ENCODE peak calls at places on chromosomes 12 and 14, in eight cellular contexts. V is astrocyte of the spinal cord; H is mucosa of descending colon; S is HEK293T; Q is ELF-1; N is activated naive CD4-positive, alpha-beta T cell treated with anti-CD3 and anti-CD28 coated beads, Interleukin-2, amount 50 U/mL, for 72 hours; A is fibroblast of the aortic adventitia; E is fibroblast of the conjunctiva. G is an unnamed sample.

GRCh38 chr12:27333311-27334009 is 824 bp downstream of the BMAL2 start:
- DNase-seq in V (no peak), H (peak), S (peak), Q (peak), N (peak), A (peak), E (no peak), G (peak)

GRCh38 chr12:49292729-49293055 is 2.3 kb upstream of the PRPH start:
- DNase-seq in V (no peak), H (no peak), S (no peak), Q (no peak), N (no peak), A (no peak), E (no peak), G (no peak)

GRCh38 chr12:118536306-118536900 is 160.0 kb downstream of the SUDS3 start:
- DNase-seq in V (no peak), H (no peak), S (no peak), Q (peak), N (no peak), A (no peak), E (no peak), G (no peak)

GRCh38 chr14:59022144-59022543 is 166.3 kb upstream of the DAAM1 start:
- DNase-seq in V (no peak), H (no peak), S (no peak), Q (no peak), N (no peak), A (no peak), E (no peak), G (no peak)

GRCh38 chr14:65783576-65783975 is 371.0 kb downstream of the FUT8 start:
- DNase-seq in V (no peak), H (no peak), S (no peak), Q (no peak), N (no peak), A (peak), E (no peak), G (no peak)

GRCh38 chr12:49161092-49161795 is 27.6 kb downstream of the TUBA1A start:
- DNase-seq in V (no peak), H (no peak), S (no peak), Q (no peak), N (no peak), A (no peak), E (no peak), G (no peak)

GRCh38 chr12:75087656-75088055 is 122.0 kb downstream of the KCNC2 start:
- DNase-seq in V (no peak), H (no peak), S (peak), Q (no peak), N (no peak), A (peak), E (no peak), G (no peak)

GRCh38 chr12:131046813-131047788 is 93.4 kb downstream of the ADGRD1 start:
- DNase-seq in V (no peak), H (peak), S (no peak), Q (no peak), N (no peak), A (no peak), E (no peak), G (peak)

GRCh38 chr12:53045646-53046045 is 4.2 kb upstream of the TNS2 start:
- DNase-seq in V (no peak), H (no peak), S (no peak), Q (no peak), N (no peak), A (peak), E (no peak), G (no peak)

GRCh38 chr12:12048714-12049113 is 22.0 kb upstream of the BCL2L14 start:
- DNase-seq in V (no peak), H (no peak), S (no peak), Q (no peak), N (no peak), A (no peak), E (no peak), G (no peak)

GRCh38 chr14:100620437-100621100 is 33.4 kb upstream of the BEGAIN start:
- DNase-seq in V (no peak), H (peak), S (no peak), Q (no peak), N (no peak), A (no peak), E (no peak), G (no peak)

GRCh38 chr14:34387974-34388533 is 74.0 kb downstream of the SPTSSA start:
- DNase-seq in V (no peak), H (no peak), S (no peak), Q (no peak), N (no peak), A (no peak), E (no peak), G (no peak)

GRCh38 chr12:53603196-53603595 is 23.0 kb downstream of the ATF7 start:
- DNase-seq in V (no peak), H (no peak), S (no peak), Q (no peak), N (no peak), A (no peak), E (no peak), G (no peak)

GRCh38 chr12:49983892-49984291 is 11.1 kb downstream of the AQP6 start:
- DNase-seq in V (peak), H (no peak), S (no peak), Q (peak), N (no peak), A (peak), E (peak), G (no peak)

GRCh38 chr12:122889658-122890561 is 6.0 kb downstream of the VPS37B start:
- DNase-seq in V (no peak), H (no peak), S (no peak), Q (no peak), N (no peak), A (no peak), E (no peak), G (no peak)

GRCh38 chr12:54421175-54421872 is 2.3 kb upstream of the ITGA5 start:
- DNase-seq in V (peak), H (no peak), S (no peak), Q (no peak), N (no peak), A (peak), E (no peak), G (no peak)

GRCh38 chr12:65184858-65185229 is 15.5 kb downstream of the LEMD3 start:
- DNase-seq in V (no peak), H (no peak), S (no peak), Q (no peak), N (no peak), A (no peak), E (no peak), G (no peak)

GRCh38 chr12:88471641-88472040 is 108.6 kb downstream of the KITLG start:
- DNase-seq in V (peak), H (no peak), S (no peak), Q (no peak), N (no peak), A (peak), E (peak), G (no peak)

GRCh38 chr12:123986374-123986920 is 13.4 kb downstream of the ZNF664 start:
- DNase-seq in V (no peak), H (no peak), S (no peak), Q (no peak), N (no peak), A (no peak), E (no peak), G (no peak)

GRCh38 chr14:35046048-35046750 is at the start of gene FAM177A1:
- DNase-seq in V (peak), H (peak), S (peak), Q (peak), N (peak), A (peak), E (peak), G (peak)

GRCh38 chr12:11839093-11839641 is 189.7 kb downstream of the ETV6 start:
- DNase-seq in V (peak), H (no peak), S (no peak), Q (no peak), N (no peak), A (peak), E (no peak), G (no peak)

GRCh38 chr14:84969501-84969900 is 560.4 kb upstream of the FLRT2 start:
- DNase-seq in V (no peak), H (no peak), S (no peak), Q (no peak), N (no peak), A (no peak), E (no peak), G (peak)

GRCh38 chr12:2225736-2226135 is 172.9 kb downstream of the CACNA1C start:
- DNase-seq in V (peak), H (no peak), S (no peak), Q (no peak), N (no peak), A (peak), E (no peak), G (no peak)

GRCh38 chr12:77402726-77403125 is 337.4 kb upstream of the E2F7 start:
- DNase-seq in V (peak), H (no peak), S (no peak), Q (no peak), N (no peak), A (peak), E (peak), G (no peak)

GRCh38 chr12:57940052-57940914 is 1.1 kb upstream of the ATP23 start:
- DNase-seq in V (no peak), H (no peak), S (no peak), Q (no peak), N (no peak), A (no peak), E (no peak), G (no peak)

GRCh38 chr12:90013409-90013808 is 304.8 kb upstream of the ATP2B1 start:
- DNase-seq in V (no peak), H (no peak), S (no peak), Q (peak), N (no peak), A (no peak), E (no peak), G (no peak)

GRCh38 chr14:53908416-53908815 is 48.2 kb downstream of the BMP4 start:
- DNase-seq in V (no peak), H (no peak), S (no peak), Q (no peak), N (no peak), A (no peak), E (no peak), G (no peak)

GRCh38 chr12:121072147-121072546 is 33.1 kb upstream of the OASL start:
- DNase-seq in V (no peak), H (no peak), S (no peak), Q (no peak), N (no peak), A (no peak), E (no peak), G (no peak)

GRCh38 chr14:94751321-94751720 is 18.6 kb downstream of the GSC start:
- DNase-seq in V (no peak), H (no peak), S (no peak), Q (no peak), N (no peak), A (no peak), E (no peak), G (no peak)

GRCh38 chr12:74285773-74286172 is 251.9 kb upstream of the ATXN7L3B start:
- DNase-seq in V (no peak), H (no peak), S (no peak), Q (no peak), N (no peak), A (no peak), E (no peak), G (no peak)

GRCh38 chr12:15602051-15602672 is 187.0 kb downstream of the EPS8 start:
- DNase-seq in V (no peak), H (no peak), S (no peak), Q (no peak), N (no peak), A (no peak), E (no peak), G (no peak)

GRCh38 chr14:91315844-91316267 is 71.4 kb upstream of the GPR68 start:
- DNase-seq in V (no peak), H (peak), S (no peak), Q (no peak), N (peak), A (no peak), E (no peak), G (no peak)

GRCh38 chr12:89213747-89214146 is 138.6 kb downstream of the DUSP6 start:
- DNase-seq in V (no peak), H (no peak), S (no peak), Q (no peak), N (no peak), A (no peak), E (no peak), G (no peak)

GRCh38 chr12:56413392-56413791 is 35.8 kb downstream of the TIMELESS start:
- DNase-seq in V (no peak), H (no peak), S (no peak), Q (no peak), N (no peak), A (no peak), E (no peak), G (no peak)

GRCh38 chr14:43937001-43937400 is 570.1 kb downstream of the FSCB start:
- DNase-seq in V (no peak), H (no peak), S (no peak), Q (peak), N (no peak), A (no peak), E (no peak), G (no peak)